ENCODE peak calls at places on chromosomes 12 and 14, in four cellular contexts. O is GM12878, Y is SK-N-SH, U is K562. M is an unnamed sample.

GRCh38 chr14:20857630-20858261 is 33.4 kb upstream of the RNASE3 start:
- DNase-seq in Y (peak), U (peak), O (no peak), M (peak)

GRCh38 chr12:100494026-100494425 is 20.4 kb downstream of the NR1H4 start:
- DNase-seq in O (no peak), U (no peak), Y (no peak), M (no peak)

GRCh38 chr14:51845811-51846210 is 14.6 kb upstream of the GNG2 start:
- DNase-seq in U (no peak), O (no peak), Y (no peak), M (no peak)

GRCh38 chr12:93333054-93333453 is 44.7 kb upstream of the NUDT4 start:
- DNase-seq in Y (no peak), U (no peak), O (no peak), M (no peak)

GRCh38 chr12:26091837-26092236 is 33.0 kb downstream of the BHLHE41 start:
- DNase-seq in O (no peak), U (no peak), Y (peak), M (peak)

GRCh38 chr14:94462763-94463572 is 10.4 kb upstream of the SERPINA11 start:
- DNase-seq in U (no peak), O (no peak), Y (no peak), M (no peak)

GRCh38 chr14:96162265-96162664 is 42.4 kb upstream of the BDKRB2 start:
- DNase-seq in O (no peak), U (no peak), Y (no peak), M (no peak)

GRCh38 chr12:115840159-115840558 is 437.3 kb downstream of the MED13L start:
- DNase-seq in Y (no peak), O (no peak), U (no peak), M (no peak)

GRCh38 chr14:84403585-84403984 is 1126.4 kb upstream of the FLRT2 start:
- DNase-seq in Y (no peak), U (no peak), O (no peak), M (peak)

GRCh38 chr12:127583041-127583440 is 683.9 kb upstream of the TMEM132C start:
- DNase-seq in Y (no peak), U (no peak), O (no peak), M (no peak)

GRCh38 chr12:124636138-124636968 is 68.9 kb upstream of the NCOR2 start:
- DNase-seq in U (peak), O (peak), Y (no peak), M (no peak)

GRCh38 chr12:51863363-51863920 is 14.9 kb upstream of the FIGNL2 start:
- DNase-seq in U (no peak), Y (no peak), O (no peak), M (no peak)

GRCh38 chr14:21748869-21749303 is 75.3 kb upstream of the OR4E1 start:
- DNase-seq in Y (peak), O (no peak), U (peak), M (peak)

GRCh38 chr14:91138511-91139359 is 24.9 kb downstream of the DGLUCY start:
- DNase-seq in Y (no peak), O (no peak), U (peak), M (peak)

GRCh38 chr14:96274122-96274910 is 18.3 kb downstream of the BDKRB1 start:
- DNase-seq in Y (peak), O (no peak), U (no peak), M (no peak)

GRCh38 chr14:106625181-106625580 is 1098.8 kb downstream of the TMEM121 start:
- DNase-seq in U (no peak), O (no peak), Y (no peak), M (no peak)

GRCh38 chr12:99553461-99553860 is 94.1 kb upstream of the GARIN6 start:
- DNase-seq in Y (no peak), O (no peak), U (no peak), M (no peak)

GRCh38 chr12:53645191-53645590 is 19.0 kb upstream of the ATF7 start:
- DNase-seq in U (no peak), Y (no peak), O (no peak), M (no peak)

GRCh38 chr12:85363382-85364190 is 83.6 kb downstream of the ALX1 start:
- DNase-seq in Y (no peak), U (no peak), O (no peak), M (no peak)

GRCh38 chr12:85373045-85373444 is 93.0 kb downstream of the ALX1 start:
- DNase-seq in U (no peak), O (no peak), Y (no peak), M (no peak)

GRCh38 chr12:85374981-85375380 is 95.0 kb downstream of the ALX1 start:
- DNase-seq in Y (no peak), U (no peak), O (no peak), M (no peak)

GRCh38 chr12:85367886-85368385 is 87.9 kb downstream of the ALX1 start:
- DNase-seq in Y (no peak), U (no peak), O (no peak), M (no peak)

DNA sequence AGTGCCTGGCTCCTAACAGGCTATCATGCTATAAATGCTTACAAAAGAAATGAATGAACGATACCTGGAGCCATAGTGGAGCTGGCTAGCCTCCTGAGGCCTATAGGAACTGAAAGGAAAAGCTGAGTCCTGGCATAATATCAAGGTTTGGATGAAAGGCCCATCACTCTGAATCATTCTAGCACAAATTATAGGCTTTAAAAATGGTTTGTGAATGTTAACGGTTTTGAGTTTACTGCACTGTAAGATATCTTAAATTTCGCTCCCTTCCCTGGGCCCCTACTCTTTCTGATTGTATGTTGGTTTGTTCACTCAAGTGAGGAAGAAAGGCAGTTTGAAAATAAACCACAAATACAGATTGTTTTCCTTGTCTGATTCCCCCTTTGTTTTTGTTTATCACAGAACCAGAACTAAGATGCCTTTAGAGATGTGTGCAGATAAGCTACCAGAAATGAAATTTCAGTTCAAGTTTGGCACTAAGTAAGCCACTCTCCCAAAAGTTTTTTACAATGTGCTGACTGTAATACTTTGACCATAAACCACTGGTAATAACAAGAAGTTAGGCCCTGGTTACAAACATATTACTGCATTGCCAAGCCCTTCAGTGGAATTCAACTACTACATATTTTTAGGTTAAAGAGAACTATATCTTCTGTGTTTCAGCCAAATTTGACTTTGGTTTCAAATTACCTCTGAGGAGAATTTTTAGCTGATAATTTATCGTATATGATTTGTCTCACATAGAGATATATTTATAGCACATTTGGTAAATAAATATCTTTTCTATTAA is 89.5 kb downstream of the ALX1 start:
- DNase-seq in Y (no peak), U (no peak), O (no peak), M (no peak)
- TF ChIP-seq USF1 in Y (no peak), U (no peak), O (no peak), M (no peak)

GRCh38 chr14:104977008-104977680 is 1.0 kb downstream of the AHNAK2 start:
- DNase-seq in U (no peak), Y (no peak), O (no peak), M (no peak)
- TF ChIP-seq USF1 in U (no peak), Y (no peak), O (no peak), M (no peak)

GRCh38 chr12:131620520-131620919 is 90.4 kb upstream of the SFSWAP start:
- DNase-seq in Y (peak), U (peak), O (no peak), M (peak)

GRCh38 chr12:131622422-131622955 is 88.4 kb upstream of the SFSWAP start:
- DNase-seq in O (no peak), Y (no peak), U (no peak), M (no peak)

GRCh38 chr12:131619736-131620506 is 91.0 kb upstream of the SFSWAP start:
- DNase-seq in U (no peak), O (no peak), Y (no peak), M (no peak)

GRCh38 chr12:131620946-131621681 is 89.8 kb upstream of the SFSWAP start:
- DNase-seq in U (no peak), Y (no peak), O (no peak), M (no peak)

DNA sequence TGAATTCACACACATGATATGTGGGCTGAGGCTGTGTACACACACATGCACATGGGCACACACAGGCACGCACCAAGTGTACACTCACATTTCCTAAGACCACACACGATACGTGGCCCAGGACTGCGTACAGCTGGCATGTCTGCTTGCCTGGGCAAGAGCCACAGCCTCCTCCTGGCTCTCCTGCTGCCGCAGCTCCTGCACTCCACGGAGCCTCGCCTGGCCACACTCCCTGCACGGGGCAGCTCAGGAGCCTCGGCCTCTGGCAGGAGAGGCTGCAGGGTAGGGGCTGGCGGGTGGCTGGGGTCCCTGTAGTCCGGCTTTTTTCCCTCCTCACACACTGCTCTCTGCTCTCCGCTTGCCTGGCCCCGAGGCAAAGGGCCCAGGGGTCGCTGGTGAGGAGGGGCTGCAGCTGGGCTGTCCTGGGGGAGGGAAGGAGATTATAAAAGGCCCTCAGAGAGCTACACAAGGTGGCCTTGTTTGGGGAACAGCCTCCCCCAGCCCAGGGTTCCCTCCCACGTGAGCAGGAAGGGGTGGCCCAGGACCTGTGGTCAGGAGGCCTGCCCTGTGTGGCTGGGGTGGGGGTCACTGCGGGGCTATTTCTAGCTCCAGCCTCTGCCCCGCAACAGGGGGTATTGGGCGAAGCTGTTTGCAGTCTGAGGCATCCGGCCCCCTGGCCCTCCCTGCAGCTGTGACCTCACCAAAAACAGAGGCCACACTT is 89.0 kb upstream of the SFSWAP start:
- DNase-seq in U (no peak), Y (peak), O (no peak), M (no peak)
- TF ChIP-seq USF1 in U (peak), Y (no peak), O (no peak), M (no peak)

GRCh38 chr14:78697341-78697740 is 527.2 kb downstream of the NRXN3 start:
- DNase-seq in O (no peak), Y (peak), U (peak), M (no peak)
- TF ChIP-seq USF1 in O (no peak), Y (no peak), U (no peak), M (no peak)

GRCh38 chr14:50396636-50397460 is at the start of gene CDKL1:
- DNase-seq in U (peak), Y (peak), O (no peak), M (peak)

GRCh38 chr14:50400461-50400860 is 3.8 kb upstream of the CDKL1 start:
- DNase-seq in U (no peak), Y (no peak), O (no peak), M (no peak)

GRCh38 chr14:50397461-50398196 is 948 bp upstream of the CDKL1 start:
- DNase-seq in U (no peak), Y (peak), O (no peak), M (no peak)

GRCh38 chr14:50402965-50403364 is 6.3 kb upstream of the CDKL1 start:
- DNase-seq in Y (no peak), U (no peak), O (no peak), M (no peak)

DNA sequence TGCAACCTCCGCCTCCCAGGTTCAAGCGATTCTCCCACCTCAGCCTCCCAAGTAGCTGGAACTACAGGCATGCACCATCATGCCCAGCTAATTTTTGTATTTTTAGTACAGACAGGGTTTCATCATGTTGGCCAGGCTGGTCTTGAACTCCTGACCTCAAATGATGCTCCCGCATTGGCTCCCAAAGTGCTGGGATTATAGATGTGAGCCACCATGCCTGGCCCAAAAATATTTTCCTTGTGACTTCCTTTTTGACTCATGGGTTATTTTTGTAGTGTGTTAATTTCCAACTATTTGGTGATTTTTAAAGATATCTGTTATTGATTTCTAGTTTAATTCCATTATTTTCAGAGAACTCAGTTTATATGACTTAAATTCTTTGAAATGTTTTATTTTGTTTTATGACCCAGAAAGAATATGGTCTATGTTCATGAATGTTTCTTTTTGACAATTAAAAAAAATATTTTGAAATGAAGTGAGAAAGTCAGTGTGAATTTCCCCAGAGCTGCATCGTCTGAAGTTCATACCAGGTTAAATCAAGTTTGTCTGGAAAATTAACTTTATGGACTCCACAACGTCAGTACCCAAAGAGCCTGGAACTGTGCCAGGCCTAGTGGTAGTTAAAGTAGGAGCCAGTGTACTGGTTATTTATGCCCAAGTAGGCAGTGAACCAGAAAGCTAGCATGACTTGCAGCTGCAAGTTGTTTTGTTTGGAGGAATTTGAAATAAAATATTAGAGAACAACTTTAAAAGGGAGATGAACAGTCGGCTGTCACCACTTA is 2.8 kb upstream of the CDKL1 start:
- DNase-seq in U (no peak), O (no peak), Y (no peak), M (no peak)
- TF ChIP-seq USF1 in U (no peak), O (no peak), Y (no peak), M (no peak)

GRCh38 chr12:62802321-62802720 is 132.6 kb downstream of the PPM1H start:
- DNase-seq in U (no peak), O (no peak), Y (no peak), M (no peak)
- TF ChIP-seq USF1 in U (no peak), O (no peak), Y (no peak), M (no peak)

GRCh38 chr12:57821474-57822214 is 3.1 kb upstream of the AVIL start:
- DNase-seq in U (no peak), O (no peak), Y (no peak), M (no peak)
- TF ChIP-seq USF1 in U (no peak), O (no peak), Y (no peak), M (no peak)